ENCODE peak calls at places on chromosomes 11 and 22, in nine cellular contexts. J is keratinocyte, B is mammary epithelial cell, E is astrocyte, V is fibroblast of lung, N is neural progenitor cell, A is endothelial cell of umbilical vein, Y is PC-3, L is H1. O is an unnamed sample. For H3K9me3, the result is how much of the 10 kb centered on the place peaks cover.

GRCh38 chr11:11701070-11701469 is 79.3 kb upstream of the GALNT18 start:
- DNase-seq in L (no peak), B (peak), V (peak), J (no peak), A (no peak), E (peak), Y (peak), N (no peak), O (no peak)

GRCh38 chr11:76208829-76209670 is 2.7 kb upstream of the WNT11 start:
- DNase-seq in E (no peak), B (peak), V (peak), J (peak), A (peak), L (peak), Y (peak), N (peak), O (peak)

GRCh38 chr11:60944504-60945294 is 7.3 kb downstream of the SLC15A3 start:
- DNase-seq in L (no peak), B (no peak), J (no peak), N (no peak), E (no peak), V (no peak), A (no peak), Y (no peak), O (no peak)

GRCh38 chr11:48044577-48044976 is 64.2 kb downstream of the PTPRJ start:
- DNase-seq in B (no peak), J (no peak), L (no peak), N (no peak), E (no peak), V (no peak), A (no peak), Y (no peak), O (no peak)

GRCh38 chr22:36807627-36808026 is 9.2 kb downstream of the PVALB start:
- DNase-seq in E (no peak), B (no peak), V (no peak), N (peak), L (no peak), J (no peak), Y (no peak), A (no peak), O (no peak)

GRCh38 chr22:47192651-47193437 is 430.4 kb downstream of the TBC1D22A start:
- DNase-seq in L (no peak), E (no peak), N (no peak), B (no peak), A (no peak), J (no peak), Y (peak), V (no peak), O (peak)

GRCh38 chr11:6627762-6628241 is 8.6 kb upstream of the TPP1 start:
- DNase-seq in L (no peak), B (no peak), V (no peak), Y (no peak), E (no peak), N (no peak), J (no peak), A (no peak), O (no peak)

GRCh38 chr11:62713343-62713742 is 5.9 kb downstream of the GNG3 start:
- DNase-seq in L (no peak), V (no peak), E (no peak), N (no peak), Y (no peak), B (no peak), J (no peak), A (no peak), O (no peak)

GRCh38 chr11:67349457-67349856 is 3.9 kb downstream of the POLD4 start:
- DNase-seq in Y (no peak), V (no peak), B (no peak), J (no peak), A (no peak), E (no peak), L (no peak), N (no peak), O (no peak)

GRCh38 chr11:66081505-66081904 is 11.4 kb downstream of the PACS1 start:
- DNase-seq in V (no peak), Y (peak), J (no peak), B (peak), L (no peak), A (peak), N (no peak), E (peak), O (no peak)

GRCh38 chr11:6438979-6439571 is 1.7 kb downstream of the HPX start:
- DNase-seq in L (peak), A (peak), B (peak), Y (peak), J (no peak), N (peak), E (peak), V (peak), O (peak)

GRCh38 chr22:26751217-26751616 is 93.8 kb downstream of the MIAT start:
- DNase-seq in N (peak), L (peak), Y (no peak), J (no peak), A (peak), B (no peak), V (no peak), E (peak), O (no peak)

GRCh38 chr11:34145847-34146381 is 40.5 kb downstream of the NAT10 start:
- DNase-seq in J (no peak), L (no peak), E (no peak), A (no peak), Y (no peak), V (no peak), N (no peak), B (no peak), O (no peak)

GRCh38 chr22:32233091-32233490 is 22.1 kb downstream of the SLC5A4 start:
- DNase-seq in L (no peak), A (no peak), B (no peak), Y (no peak), V (no peak), N (no peak), J (no peak), E (no peak), O (no peak)

GRCh38 chr22:47289316-47289985 is 527.0 kb downstream of the TBC1D22A start:
- DNase-seq in Y (no peak), J (no peak), L (no peak), V (no peak), N (no peak), A (no peak), B (no peak), E (no peak), O (no peak)

GRCh38 chr11:13289081-13289480 is 11.5 kb downstream of the BMAL1 start:
- DNase-seq in J (no peak), V (peak), Y (peak), A (no peak), L (no peak), N (peak), E (peak), B (no peak), O (peak)

GRCh38 chr11:1557904-1558831 is 13.9 kb downstream of the DUSP8 start:
- DNase-seq in A (no peak), V (peak), L (no peak), B (no peak), J (no peak), Y (peak), E (peak), N (no peak), O (no peak)

GRCh38 chr22:46066691-46067090 is 83.6 kb upstream of the PPARA start:
- DNase-seq in E (peak), L (no peak), Y (peak), B (peak), N (no peak), V (no peak), A (peak), J (no peak), O (peak)

GRCh38 chr22:40387758-40388157 is 17.4 kb downstream of the SGSM3 start:
- DNase-seq in B (no peak), N (no peak), E (no peak), L (no peak), J (no peak), A (no peak), V (no peak), Y (peak), O (no peak)

GRCh38 chr22:30262917-30263741 is 3.5 kb downstream of the OSM start:
- DNase-seq in A (peak), N (peak), V (peak), Y (peak), E (no peak), L (peak), B (no peak), J (no peak), O (peak)

GRCh38 chr11:83656931-83657330 is 370.8 kb upstream of the CCDC90B start:
- DNase-seq in J (no peak), L (no peak), E (peak), V (no peak), A (no peak), B (no peak), Y (no peak), N (no peak), O (no peak)

GRCh38 chr11:66218026-66218425 is 50.4 kb upstream of the RAB1B start:
- DNase-seq in L (no peak), B (no peak), Y (no peak), N (no peak), J (no peak), A (no peak), E (no peak), V (no peak), O (no peak)

GRCh38 chr11:2318123-2318522 is 16.3 kb downstream of the TSPAN32 start:
- DNase-seq in A (no peak), L (no peak), V (no peak), E (no peak), Y (no peak), J (no peak), N (no peak), B (no peak), O (no peak)

GRCh38 chr11:65422104-65422632 is 430 bp upstream of the NEAT1 start:
- DNase-seq in V (peak), B (peak), Y (peak), N (peak), E (peak), L (peak), A (peak), J (no peak), O (peak)

GRCh38 chr22:32617271-32617670 is 142.7 kb downstream of the FBXO7 start:
- DNase-seq in E (peak), B (no peak), L (no peak), Y (no peak), A (no peak), N (no peak), V (peak), J (no peak), O (no peak)

GRCh38 chr11:26470992-26471391 is 101.1 kb downstream of the MUC15 start:
- DNase-seq in N (no peak), A (no peak), V (no peak), E (no peak), J (no peak), B (no peak), L (no peak), Y (no peak), O (no peak)

GRCh38 chr11:67431346-67432249 is 3.3 kb downstream of the RPS6KB2 start:
- DNase-seq in B (no peak), E (no peak), L (no peak), N (no peak), Y (no peak), J (no peak), V (no peak), A (no peak), O (no peak)

GRCh38 chr22:45009881-45010531 is at the start of gene PHF21B:
- DNase-seq in N (peak), J (no peak), A (peak), E (no peak), B (peak), L (peak), V (peak), Y (no peak), O (peak)

GRCh38 chr22:23709107-23709506 is 18.3 kb downstream of the RGL4 start:
- DNase-seq in J (no peak), L (no peak), N (no peak), Y (no peak), E (no peak), V (no peak), A (no peak), B (no peak), O (no peak)

GRCh38 chr22:19897726-19898515 is 43.2 kb upstream of the GNB1L start:
- DNase-seq in V (no peak), N (no peak), J (no peak), Y (no peak), E (no peak), L (no peak), B (no peak), A (no peak), O (no peak)

GRCh38 chr22:38572065-38572464 is 2.1 kb upstream of the DMC1 start:
- DNase-seq in A (peak), L (peak), E (peak), N (peak), Y (peak), V (peak), J (no peak), B (peak), O (peak)

GRCh38 chr22:45911601-45912271 is 65.2 kb downstream of the WNT7B start:
- DNase-seq in E (no peak), V (peak), Y (peak), L (no peak), N (no peak), A (no peak), J (peak), B (peak), O (no peak)

GRCh38 chr11:13108416-13108815 is 99.3 kb downstream of the RASSF10 start:
- DNase-seq in L (no peak), A (no peak), E (peak), J (no peak), B (peak), Y (peak), N (no peak), V (no peak), O (no peak)

GRCh38 chr11:18046116-18046777 is at the start of gene TPH1:
- DNase-seq in B (peak), V (peak), A (no peak), Y (no peak), E (peak), N (peak), L (peak), J (no peak), O (no peak)

GRCh38 chr11:12089041-12089440 is 21.3 kb upstream of the MICAL2 start:
- DNase-seq in A (no peak), B (no peak), Y (no peak), E (no peak), J (no peak), L (no peak), N (no peak), V (no peak), O (no peak)

GRCh38 chr11:16788141-16789060 is 50.0 kb downstream of the C11orf58 start:
- DNase-seq in B (peak), A (peak), J (peak), Y (peak), V (peak), E (peak), L (peak), N (peak), O (peak)

GRCh38 chr11:1297576-1298473 is 11.6 kb downstream of the TOLLIP start:
- DNase-seq in Y (no peak), L (no peak), J (no peak), A (no peak), E (no peak), N (no peak), B (no peak), V (no peak), O (no peak)

DNA sequence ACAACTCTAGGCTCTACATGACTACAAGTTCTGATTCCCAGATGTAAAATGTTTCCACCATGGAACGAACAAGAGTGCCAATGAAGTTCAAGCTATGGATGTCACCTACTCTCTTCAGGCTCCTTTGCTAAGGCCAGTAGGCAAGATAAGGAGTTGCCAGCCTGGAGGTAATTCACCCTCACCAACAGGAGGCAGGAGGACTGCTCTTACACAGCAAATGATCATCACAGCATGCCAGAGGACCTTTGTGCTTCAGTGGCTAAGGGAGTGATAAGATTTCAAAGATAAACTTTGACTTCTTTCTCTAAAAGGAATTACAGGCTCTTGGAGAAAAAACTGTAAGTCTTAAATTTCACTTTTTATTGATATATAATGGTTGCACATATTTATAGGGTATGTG is 54.1 kb upstream of the SLC36A4 start:
- DNase-seq in Y (no peak), N (no peak), E (no peak), B (no peak), J (no peak), A (no peak), L (no peak), V (no peak), O (no peak)
- TF ChIP-seq CTCF in Y (peak), N (no peak), E (no peak), B (no peak), J (no peak), A (no peak), L (peak), V (no peak), O (no peak)

GRCh38 chr22:21075516-21076138 is 29.9 kb downstream of the LRRC74B start:
- DNase-seq in E (no peak), Y (no peak), N (no peak), L (no peak), A (no peak), B (no peak), V (no peak), J (no peak), O (no peak)
- H3K9me3 ChIP-seq in E (under half), Y (under half), N (under half), L (under half), A (under half), B (under half), V (under half), J (under half), O (under half)

DNA sequence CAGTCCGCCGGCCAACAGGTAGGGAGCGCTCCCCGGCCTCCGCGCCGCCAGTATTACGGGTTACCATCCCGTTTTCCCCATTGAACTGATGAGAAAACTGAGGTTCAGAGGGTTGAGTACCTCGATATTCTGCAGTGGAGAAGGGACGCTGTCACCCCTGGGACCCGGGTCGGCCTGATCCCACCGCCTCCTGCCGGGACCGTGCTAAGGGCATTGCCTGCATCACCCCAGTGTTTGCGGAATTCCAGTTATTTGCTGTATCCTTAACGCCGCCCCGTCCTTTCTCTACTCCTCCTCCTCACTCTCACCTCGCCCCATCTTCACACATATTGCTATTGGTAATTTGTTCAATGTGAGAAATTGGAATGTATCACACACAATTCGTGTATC is 370 bp upstream of the A4GALT start:
- DNase-seq in A (no peak), L (no peak), N (peak), V (no peak), Y (no peak), E (no peak), J (no peak), B (no peak), O (no peak)
- TF ChIP-seq EZH2 in A (no peak), L (no peak), N (peak), V (no peak), Y (no peak), E (peak), J (peak), B (peak), O (no peak)

GRCh38 chr11:58784995-58785394 is 53.3 kb upstream of the GLYAT start:
- DNase-seq in J (no peak), B (no peak), V (no peak), N (no peak), Y (no peak), L (no peak), E (no peak), A (no peak), O (no peak)
- TF ChIP-seq CTCF in J (no peak), B (peak), V (peak), N (no peak), Y (peak), L (no peak), E (no peak), A (no peak), O (peak)

GRCh38 chr22:48675828-48676145 is 1151.9 kb downstream of the BRD1 start:
- DNase-seq in J (no peak), Y (no peak), E (no peak), L (no peak), N (no peak), V (no peak), B (no peak), A (no peak), O (no peak)
- H3K9me3 ChIP-seq in J (under half), Y (under half), E (under half), L (under half), N (under half), V (under half), B (half or more), A (under half), O (under half)

GRCh38 chr11:46380340-46381045 is 976 bp upstream of the MDK start:
- DNase-seq in L (peak), Y (peak), B (no peak), J (no peak), E (no peak), V (peak), N (peak), A (peak), O (peak)

GRCh38 chr11:46381046-46381835 is at the start of gene MDK:
- DNase-seq in V (no peak), A (peak), Y (no peak), B (no peak), E (no peak), N (peak), L (peak), J (no peak), O (peak)

GRCh38 chr11:46383404-46383758 is 1.9 kb downstream of the MDK start:
- DNase-seq in E (no peak), J (no peak), N (no peak), B (no peak), V (no peak), Y (no peak), A (no peak), L (no peak), O (no peak)

GRCh38 chr11:46382644-46383403 is 1.4 kb downstream of the MDK start:
- DNase-seq in B (no peak), Y (peak), L (peak), E (no peak), A (peak), N (peak), V (peak), J (no peak), O (peak)

GRCh38 chr11:46381836-46382643 is 571 bp downstream of the MDK start:
- DNase-seq in V (no peak), A (peak), B (no peak), N (peak), J (no peak), E (no peak), Y (no peak), L (peak), O (peak)
- TF ChIP-seq EZH2 in V (no peak), A (no peak), B (no peak), N (no peak), J (peak), E (no peak), Y (no peak), L (no peak), O (no peak)

DNA sequence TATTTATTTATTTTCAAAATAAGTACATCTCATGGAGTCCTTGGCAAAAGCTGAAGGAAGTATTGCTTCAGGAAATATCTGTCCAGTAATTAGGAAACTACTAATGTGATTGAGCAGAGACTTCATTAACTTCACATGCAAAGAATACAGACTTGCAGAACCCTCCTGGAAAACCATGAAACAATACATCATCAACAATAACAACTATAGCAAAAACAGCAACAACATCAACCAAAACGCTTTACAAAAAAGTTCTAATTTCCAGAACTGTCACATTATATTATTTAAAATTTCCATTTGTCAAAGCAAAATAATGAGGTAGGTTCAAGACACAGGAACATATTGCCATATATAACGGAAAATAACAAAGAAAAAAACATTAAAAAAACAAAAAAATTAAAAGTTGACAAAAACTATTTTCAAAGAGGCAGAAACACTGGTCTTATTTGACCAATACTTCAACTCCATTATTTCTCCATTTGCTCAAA is 79.8 kb upstream of the TOP3B start:
- DNase-seq in V (no peak), L (no peak), N (no peak), B (no peak), Y (no peak), J (no peak), E (no peak), A (no peak), O (no peak)
- TF ChIP-seq CTCF in V (no peak), L (no peak), N (no peak), B (no peak), Y (no peak), J (no peak), E (no peak), A (no peak), O (no peak)